ENCODE peak calls at places on chromosomes 6 and 20, in nine cellular contexts. S is fibroblast of lung, I is fibroblast of the conjunctiva, R is dermis blood vessel endothelial cell, M is NCI-H460, Z is ELR, T is T-helper 9 cell, K is T-helper 1 cell, X is tibial artery. Q is an unnamed sample.

GRCh38 chr6:1070085-1070521 is 241.8 kb upstream of the FOXQ1 start:
- DNase-seq in S (no peak), I (no peak), R (no peak), M (no peak), Z (no peak), T (no peak), K (no peak), X (no peak), Q (no peak)

GRCh38 chr20:41014557-41015088 is 14.0 kb upstream of the TOP1 start:
- DNase-seq in S (no peak), I (no peak), R (peak; percentile 34), M (no peak), Z (no peak), T (no peak), K (no peak), X (no peak), Q (no peak)

GRCh38 chr6:151796842-151797530 is 10.5 kb upstream of the ESR1 start:
- DNase-seq in S (no peak), I (no peak), R (no peak), M (no peak), Z (no peak), T (no peak), K (no peak), X (no peak), Q (no peak)

GRCh38 chr20:47502801-47503239 is 1.1 kb downstream of the NCOA3 start:
- DNase-seq in S (peak; percentile 47), I (peak; percentile 10), R (peak; percentile 36), M (peak; percentile 15), Z (peak; percentile 64), T (no peak), K (peak; percentile 76), X (no peak), Q (no peak)

GRCh38 chr20:60013296-60014142 is 55.3 kb downstream of the CDH26 start:
- DNase-seq in S (no peak), I (no peak), R (no peak), M (no peak), Z (no peak), T (no peak), K (no peak), X (no peak), Q (no peak)

GRCh38 chr20:19435820-19436219 is 223.4 kb downstream of the SLC24A3 start:
- DNase-seq in S (no peak), I (no peak), R (no peak), M (no peak), Z (no peak), T (no peak), K (no peak), X (no peak), Q (no peak)

GRCh38 chr20:4728121-4728520 is 6.4 kb downstream of the PRND start:
- DNase-seq in S (peak; percentile 26), I (peak; percentile 38), R (peak; percentile 15), M (no peak), Z (peak; percentile 60), T (no peak), K (no peak), X (no peak), Q (no peak)

GRCh38 chr20:50216543-50217206 is 26.0 kb downstream of the CEBPB start:
- DNase-seq in S (no peak), I (no peak), R (no peak), M (no peak), Z (no peak), T (no peak), K (no peak), X (peak; percentile 52), Q (no peak)

GRCh38 chr6:97656236-97656635 is 373.2 kb upstream of the MMS22L start:
- DNase-seq in S (no peak), I (no peak), R (no peak), M (no peak), Z (no peak), T (no peak), K (no peak), X (no peak), Q (no peak)

GRCh38 chr6:33702345-33702977 is 9.0 kb downstream of the UQCC2 start:
- DNase-seq in S (peak; percentile 51), I (peak; percentile 66), R (peak; percentile 76), M (peak; percentile 49), Z (peak; percentile 81), T (no peak), K (peak; percentile 68), X (no peak), Q (no peak)

GRCh38 chr6:52547647-52548352 is 29.1 kb downstream of the TRAM2 start:
- DNase-seq in S (peak; percentile 75), I (no peak), R (no peak), M (peak; percentile 30), Z (peak; percentile 70), T (no peak), K (no peak), X (no peak), Q (no peak)

GRCh38 chr6:117555882-117556498 is 46.3 kb downstream of the GOPC start:
- DNase-seq in S (no peak), I (no peak), R (peak; percentile 68), M (peak; percentile 28), Z (peak; percentile 56), T (peak; percentile 63), K (peak; percentile 13), X (no peak), Q (peak; percentile 20)

GRCh38 chr6:147716434-147716833 is 207.9 kb downstream of the SAMD5 start:
- DNase-seq in S (no peak), I (no peak), R (no peak), M (no peak), Z (no peak), T (no peak), K (no peak), X (no peak), Q (no peak)

GRCh38 chr6:61887425-61887824 is 398.6 kb downstream of the KHDRBS2 start:
- DNase-seq in S (no peak), I (no peak), R (no peak), M (no peak), Z (no peak), T (no peak), K (no peak), X (no peak), Q (no peak)

GRCh38 chr6:136703331-136703846 is 88.9 kb downstream of the MAP3K5 start:
- DNase-seq in S (no peak), I (no peak), R (no peak), M (no peak), Z (peak; percentile 2), T (no peak), K (no peak), X (no peak), Q (no peak)

GRCh38 chr6:84976516-84977420 is 212.4 kb upstream of the TBX18 start:
- DNase-seq in S (no peak), I (peak; percentile 28), R (peak; percentile 68), M (no peak), Z (no peak), T (no peak), K (no peak), X (no peak), Q (no peak)

GRCh38 chr6:147740326-147740725 is 231.8 kb downstream of the SAMD5 start:
- DNase-seq in S (no peak), I (no peak), R (no peak), M (no peak), Z (no peak), T (no peak), K (no peak), X (no peak), Q (no peak)

GRCh38 chr6:56399250-56399671 is 151.9 kb upstream of the COL21A1 start:
- DNase-seq in S (peak; percentile 63), I (no peak), R (no peak), M (no peak), Z (peak; percentile 36), T (no peak), K (no peak), X (no peak), Q (no peak)

GRCh38 chr6:20056350-20056992 is 155.8 kb downstream of the MBOAT1 start:
- DNase-seq in S (peak; percentile 41), I (peak; percentile 35), R (peak; percentile 68), M (peak; percentile 31), Z (peak; percentile 66), T (no peak), K (no peak), X (no peak), Q (no peak)

GRCh38 chr20:62311832-62312661 is 9.2 kb downstream of the ADRM1 start:
- DNase-seq in S (no peak), I (no peak), R (no peak), M (no peak), Z (no peak), T (no peak), K (no peak), X (no peak), Q (no peak)

GRCh38 chr6:129678463-129678862 is 31.5 kb downstream of the ARHGAP18 start:
- DNase-seq in S (no peak), I (no peak), R (no peak), M (no peak), Z (peak; percentile 52), T (no peak), K (no peak), X (no peak), Q (no peak)

GRCh38 chr6:3794092-3794491 is 42.6 kb upstream of the PXDC1 start:
- DNase-seq in S (no peak), I (no peak), R (no peak), M (no peak), Z (no peak), T (no peak), K (no peak), X (peak; percentile 33), Q (no peak)

GRCh38 chr6:72956272-72956671 is 269.0 kb downstream of the KHDC1L start:
- DNase-seq in S (no peak), I (no peak), R (no peak), M (no peak), Z (no peak), T (no peak), K (no peak), X (no peak), Q (no peak)

GRCh38 chr6:110180228-110181008 is at the start of gene CDC40:
- DNase-seq in S (no peak), I (no peak), R (no peak), M (no peak), Z (no peak), T (peak; percentile 45), K (no peak), X (peak; percentile 76), Q (peak; percentile 65)

GRCh38 chr20:47676219-47676721 is 109.0 kb downstream of the SULF2 start:
- DNase-seq in S (no peak), I (no peak), R (no peak), M (no peak), Z (no peak), T (no peak), K (no peak), X (peak; percentile 39), Q (no peak)

GRCh38 chr6:105592329-105592728 is 189.4 kb upstream of the PREP start:
- DNase-seq in S (peak; percentile 98), I (no peak), R (no peak), M (no peak), Z (peak; percentile 98), T (no peak), K (no peak), X (no peak), Q (peak; percentile 69)

GRCh38 chr6:142387997-142388815 is 86.4 kb downstream of the ADGRG6 start:
- DNase-seq in S (peak; percentile 49), I (peak; percentile 43), R (peak; percentile 81), M (no peak), Z (peak; percentile 78), T (no peak), K (no peak), X (no peak), Q (no peak)

GRCh38 chr6:69933239-69933638 is 66.9 kb downstream of the COL19A1 start:
- DNase-seq in S (no peak), I (no peak), R (no peak), M (no peak), Z (peak; percentile 45), T (no peak), K (no peak), X (no peak), Q (no peak)

GRCh38 chr6:91718198-91718597 is 1131.3 kb upstream of the MAP3K7 start:
- DNase-seq in S (no peak), I (no peak), R (no peak), M (no peak), Z (no peak), T (no peak), K (no peak), X (no peak), Q (no peak)

GRCh38 chr20:46879386-46879785 is 15.3 kb upstream of the EYA2 start:
- DNase-seq in S (no peak), I (no peak), R (no peak), M (no peak), Z (no peak), T (no peak), K (no peak), X (no peak), Q (no peak)

GRCh38 chr6:36820700-36821580 is 18.3 kb downstream of the CPNE5 start:
- DNase-seq in S (peak; percentile 62), I (no peak), R (peak; percentile 25), M (no peak), Z (peak; percentile 77), T (no peak), K (no peak), X (no peak), Q (no peak)

Q was measured in uterus.